ENCODE peak calls at places on chromosomes 3 and 15, in nine cellular contexts. A is upper lobe of left lung, J is esophagus muscularis mucosa, V is A549, B is GM12878, Y is tibial nerve, Z is ovary, E is suprapubic skin, C is stomach. P is an unnamed sample.

GRCh38 chr15:68427961-68428360 is 4.0 kb downstream of the ITGA11 start:
- DNase-seq in A (no peak), J (no peak), V (no peak), B (no peak), Y (no peak), Z (no peak), E (no peak), C (no peak), P (no peak)

GRCh38 chr3:194905696-194906095 is 220.0 kb downstream of the FAM43A start:
- DNase-seq in A (no peak), J (peak; percentile 17), V (no peak), B (no peak), Y (no peak), Z (no peak), E (no peak), C (no peak), P (no peak)

GRCh38 chr3:141412087-141412935 is 44.0 kb downstream of the ZBTB38 start:
- DNase-seq in A (peak; percentile 77), J (no peak), V (peak; percentile 91), B (no peak), Y (peak; percentile 78), Z (peak; percentile 52), E (no peak), C (peak; percentile 60), P (peak; percentile 64)

GRCh38 chr3:172280406-172281051 is 167.7 kb downstream of the GHSR start:
- DNase-seq in A (no peak), J (no peak), V (no peak), B (no peak), Y (no peak), Z (no peak), E (no peak), C (no peak), P (no peak)

GRCh38 chr15:96351801-96352593 is 21.5 kb downstream of the NR2F2 start:
- DNase-seq in A (no peak), J (no peak), V (no peak), B (no peak), Y (no peak), Z (peak; percentile 77), E (no peak), C (peak; percentile 87), P (no peak)

GRCh38 chr3:37492977-37493471 is 318.6 kb upstream of the LRRFIP2 start:
- DNase-seq in A (peak; percentile 40), J (no peak), V (no peak), B (no peak), Y (peak; percentile 38), Z (no peak), E (no peak), C (no peak), P (no peak)

GRCh38 chr3:197700095-197700494 is 36.6 kb downstream of the RUBCN start:
- DNase-seq in A (no peak), J (no peak), V (no peak), B (no peak), Y (no peak), Z (no peak), E (no peak), C (no peak), P (no peak)

GRCh38 chr15:78195735-78196201 is 38.6 kb downstream of the ACSBG1 start:
- DNase-seq in A (peak; percentile 58), J (no peak), V (peak; percentile 57), B (no peak), Y (no peak), Z (no peak), E (peak; percentile 48), C (peak; percentile 50), P (peak; percentile 59)

GRCh38 chr15:58307313-58307961 is 124.4 kb upstream of the LIPC start:
- DNase-seq in A (no peak), J (no peak), V (no peak), B (no peak), Y (no peak), Z (no peak), E (no peak), C (no peak), P (no peak)

GRCh38 chr15:35470441-35470840 is 75.5 kb downstream of the DPH6 start:
- DNase-seq in A (no peak), J (no peak), V (no peak), B (no peak), Y (no peak), Z (no peak), E (no peak), C (no peak), P (no peak)

GRCh38 chr3:15815696-15816095 is 17.9 kb upstream of the ANKRD28 start:
- DNase-seq in A (no peak), J (no peak), V (peak; percentile 78), B (no peak), Y (no peak), Z (no peak), E (no peak), C (no peak), P (no peak)

DNA sequence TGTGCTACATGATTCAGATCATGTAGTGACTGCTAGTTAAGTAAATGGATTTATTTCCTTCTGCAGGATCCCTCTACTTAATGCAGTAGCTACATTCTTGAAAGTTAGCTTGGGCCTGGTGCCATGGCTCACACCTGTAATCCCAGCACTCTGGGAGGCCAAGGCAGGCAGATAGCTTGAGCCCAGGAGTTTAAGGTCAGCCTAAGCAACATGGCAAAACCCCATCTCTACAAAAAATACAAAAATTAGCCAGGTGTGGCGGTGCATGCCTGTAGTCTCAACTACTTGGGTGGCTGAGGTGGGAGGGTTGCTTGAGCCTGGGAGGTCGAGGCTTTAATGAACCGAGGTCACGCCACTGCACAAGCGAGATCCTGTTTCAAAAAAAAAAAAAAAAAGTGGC is 21.9 kb downstream of the TSEN2 start:
- DNase-seq in A (no peak), J (no peak), V (no peak), B (no peak), Y (no peak), Z (no peak), E (no peak), C (no peak), P (no peak)
- TF ChIP-seq EP300 in A (no peak), J (no peak), V (no peak), B (no peak), Y (no peak), Z (no peak), E (no peak), C (no peak), P (no peak)

DNA sequence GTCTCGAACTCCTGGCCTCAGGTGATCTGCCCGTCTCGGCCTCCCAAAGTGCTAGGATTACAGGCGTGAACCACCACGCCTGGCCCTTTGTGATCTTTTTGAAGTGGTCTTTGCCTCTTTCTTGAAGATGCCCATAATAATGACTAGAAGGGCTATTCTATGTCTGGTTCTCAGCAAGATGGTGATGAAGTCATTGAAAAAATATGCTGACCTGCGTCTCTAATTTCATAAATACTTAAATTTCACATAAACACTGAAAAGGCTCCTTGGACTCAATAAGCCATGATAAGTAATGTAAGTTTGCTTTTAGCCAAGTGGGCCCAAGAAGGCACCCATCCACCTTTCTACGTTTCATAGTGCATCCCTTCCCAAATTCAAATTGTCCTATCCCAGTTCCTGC is 775 bp upstream of the MAPK6 start:
- DNase-seq in A (no peak), J (no peak), V (no peak), B (no peak), Y (no peak), Z (no peak), E (no peak), C (no peak), P (no peak)
- H3K4me3 ChIP-seq in A (peak overlapping the region; percentile 55), J (peak overlapping the region; percentile 63), V (peak overlapping the region; percentile 54), B (peak overlapping the region; percentile 80), Y (peak overlapping the region; percentile 72), Z (no peak overlapping the region), E (peak overlapping the region; percentile 62), C (peak overlapping the region; percentile 62), P (no peak overlapping the region)

GRCh38 chr15:41968738-41969137 is 3.6 kb downstream of the EHD4 start:
- DNase-seq in A (no peak), J (no peak), V (no peak), B (peak; percentile 28), Y (no peak), Z (no peak), E (no peak), C (no peak), P (no peak)
- H3K27ac ChIP-seq in A (peak overlapping the region; percentile 72), J (peak overlapping the region; percentile 57), V (no peak overlapping the region), B (peak overlapping the region; percentile 100), Y (no peak overlapping the region), Z (no peak overlapping the region), E (peak overlapping the region; percentile 45), C (peak overlapping the region; percentile 99), P (peak overlapping the region; percentile 94)

GRCh38 chr3:179651687-179652466 is 963 bp upstream of the USP13 start:
- DNase-seq in A (no peak), J (no peak), V (no peak), B (no peak), Y (no peak), Z (no peak), E (no peak), C (no peak), P (no peak)

GRCh38 chr3:179653106-179653776 is 401 bp downstream of the USP13 start:
- DNase-seq in A (peak; percentile 88), J (no peak), V (peak; percentile 69), B (no peak), Y (peak; percentile 46), Z (peak; percentile 79), E (peak; percentile 88), C (peak; percentile 60), P (peak; percentile 68)

GRCh38 chr3:179653777-179654117 is 907 bp downstream of the USP13 start:
- DNase-seq in A (no peak), J (no peak), V (peak; percentile 31), B (no peak), Y (no peak), Z (peak; percentile 35), E (no peak), C (no peak), P (peak; percentile 7)

GRCh38 chr3:179655236-179655635 is 2.4 kb downstream of the USP13 start:
- DNase-seq in A (no peak), J (no peak), V (no peak), B (no peak), Y (no peak), Z (no peak), E (no peak), C (no peak), P (no peak)

GRCh38 chr3:179652467-179653105 is at the start of gene USP13:
- DNase-seq in A (peak; percentile 58), J (no peak), V (peak; percentile 74), B (no peak), Y (peak; percentile 36), Z (peak; percentile 79), E (no peak), C (peak; percentile 59), P (peak; percentile 54)
- TF ChIP-seq EP300 in A (no peak), J (no peak), V (no peak), B (no peak), Y (no peak), Z (no peak), E (no peak), C (no peak), P (no peak)